ENCODE peak calls at places on chromosomes 6 and 20, in six cellular contexts. M is tibial nerve; Q is tibial artery; T is CD8-positive, alpha-beta memory T cell; P is heart left ventricle; L is psoas muscle. N is an unnamed sample.

GRCh38 chr6:108653864-108654402 is 93.2 kb downstream of the FOXO3 start:
- DNase-seq in T (no peak), L (peak; percentile 71), P (peak; percentile 69), Q (peak; percentile 81), M (peak; percentile 74), N (no peak)

GRCh38 chr6:46985943-46986342 is 56.2 kb downstream of the ADGRF1 start:
- DNase-seq in Q (no peak), T (no peak), L (no peak), M (no peak), P (no peak), N (no peak)

GRCh38 chr20:57061058-57061900 is 205.2 kb downstream of the BMP7 start:
- DNase-seq in P (no peak), T (no peak), L (no peak), Q (no peak), M (no peak), N (peak; percentile 68)

GRCh38 chr20:45343867-45344721 is 4.1 kb downstream of the SDC4 start:
- DNase-seq in L (peak; percentile 79), T (no peak), Q (peak; percentile 78), P (peak; percentile 42), M (no peak), N (peak; percentile 87)

GRCh38 chr6:39520411-39520810 is 197.9 kb upstream of the KCNK16 start:
- DNase-seq in M (no peak), Q (no peak), L (no peak), P (no peak), T (no peak), N (no peak)

GRCh38 chr6:41386594-41386993 is 51.2 kb downstream of the NCR2 start:
- DNase-seq in P (no peak), Q (no peak), T (no peak), L (no peak), M (no peak), N (no peak)

GRCh38 chr6:118212451-118213173 is 305.5 kb downstream of the SLC35F1 start:
- DNase-seq in M (no peak), Q (no peak), T (no peak), P (no peak), L (no peak), N (no peak)

GRCh38 chr6:36241728-36242127 is 28.1 kb upstream of the PNPLA1 start:
- DNase-seq in T (no peak), M (no peak), P (no peak), L (no peak), Q (no peak), N (no peak)

GRCh38 chr20:59004763-59005522 is 2.1 kb downstream of the CTSZ start:
- DNase-seq in L (peak; percentile 53), Q (peak; percentile 67), P (peak; percentile 76), T (peak; percentile 14), M (peak; percentile 55), N (no peak)

GRCh38 chr6:34055223-34055933 is 90.5 kb downstream of the GRM4 start:
- DNase-seq in L (peak; percentile 48), P (peak; percentile 47), M (peak; percentile 20), Q (peak; percentile 33), T (peak; percentile 20), N (peak; percentile 48)

GRCh38 chr20:6699931-6700562 is 67.4 kb upstream of the BMP2 start:
- DNase-seq in M (no peak), P (no peak), Q (no peak), T (no peak), L (no peak), N (no peak)

GRCh38 chr6:118509009-118509617 is 39.0 kb upstream of the PLN start:
- DNase-seq in Q (no peak), P (peak; percentile 51), M (peak; percentile 30), T (no peak), L (no peak), N (no peak)

GRCh38 chr6:129890164-129890563 is 29.0 kb upstream of the TMEM244 start:
- DNase-seq in Q (no peak), T (no peak), M (no peak), P (no peak), L (no peak), N (no peak)

GRCh38 chr6:70973591-70973990 is 16.7 kb upstream of the B3GAT2 start:
- DNase-seq in T (no peak), Q (no peak), L (no peak), P (no peak), M (no peak), N (no peak)

GRCh38 chr6:108627692-108628565 is 67.2 kb downstream of the FOXO3 start:
- DNase-seq in P (no peak), M (no peak), L (no peak), T (no peak), Q (no peak), N (no peak)

GRCh38 chr20:25470045-25470444 is 62.6 kb downstream of the GINS1 start:
- DNase-seq in Q (no peak), M (no peak), P (no peak), L (no peak), T (no peak), N (no peak)

GRCh38 chr20:47704746-47705496 is 80.4 kb downstream of the SULF2 start:
- DNase-seq in P (peak; percentile 39), T (no peak), Q (no peak), M (no peak), L (peak; percentile 25), N (no peak)

GRCh38 chr20:60986757-60987156 is 265.3 kb upstream of the CDH4 start:
- DNase-seq in P (no peak), L (no peak), Q (no peak), M (no peak), T (no peak), N (no peak)

GRCh38 chr6:19988555-19988954 is 151.4 kb downstream of the ID4 start:
- DNase-seq in P (no peak), Q (no peak), L (no peak), M (no peak), T (no peak), N (no peak)

GRCh38 chr20:40359127-40359892 is 329.7 kb downstream of the MAFB start:
- DNase-seq in Q (no peak), T (no peak), P (no peak), M (no peak), L (no peak), N (no peak)

GRCh38 chr20:51158226-51158625 is 135.3 kb upstream of the KCNG1 start:
- DNase-seq in T (no peak), Q (no peak), P (no peak), M (no peak), L (no peak), N (peak; percentile 28)

GRCh38 chr20:49484180-49485140 is 2.0 kb upstream of the KCNB1 start:
- DNase-seq in T (peak; percentile 30), M (peak; percentile 67), L (peak; percentile 86), Q (peak; percentile 78), P (peak; percentile 85), N (peak; percentile 74)

GRCh38 chr20:49483706-49484101 is 1.2 kb upstream of the KCNB1 start:
- DNase-seq in P (no peak), L (no peak), M (no peak), T (no peak), Q (no peak), N (no peak)

GRCh38 chr20:49482621-49483017 is at the start of gene KCNB1:
- DNase-seq in P (peak; percentile 63), L (peak; percentile 73), T (peak; percentile 12), M (peak; percentile 35), Q (peak; percentile 49), N (peak; percentile 55)

GRCh38 chr20:49482173-49482572 is 295 bp downstream of the KCNB1 start:
- DNase-seq in M (no peak), T (no peak), P (no peak), L (no peak), Q (no peak), N (no peak)

GRCh38 chr20:49483018-49483705 is 694 bp upstream of the KCNB1 start:
- DNase-seq in T (no peak), Q (no peak), P (no peak), M (no peak), L (no peak), N (no peak)
- H3K4me3 ChIP-seq in T (no peak overlapping the region), Q (peak overlapping the region; percentile 51), P (peak overlapping the region; percentile 47), M (peak overlapping the region; percentile 7), L (peak overlapping the region; percentile 65), N (no peak overlapping the region)

DNA sequence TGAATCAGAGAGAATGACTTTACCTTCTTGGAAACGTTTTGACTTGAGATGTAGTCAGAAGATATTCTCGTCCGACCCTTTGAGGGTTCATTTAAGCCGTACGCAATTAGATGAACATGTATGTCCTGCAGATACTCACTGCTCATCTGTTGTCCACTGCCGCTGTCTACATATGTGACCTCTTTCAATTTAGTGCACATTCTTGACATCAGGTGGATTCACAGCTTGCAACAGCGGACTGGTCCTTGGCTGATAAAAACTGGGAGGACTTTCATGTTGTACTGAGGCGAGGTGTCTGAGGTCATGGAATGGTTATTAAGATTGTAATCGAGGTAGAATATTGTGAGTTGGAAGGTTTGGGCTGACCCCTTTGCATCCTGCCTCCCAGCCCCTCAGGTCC is 194.2 kb downstream of the JARID2 start:
- DNase-seq in L (no peak), M (no peak), Q (no peak), T (no peak), P (no peak), N (no peak)
- H3K27ac ChIP-seq in L (peak overlapping the region; percentile 54), M (no peak overlapping the region), Q (no peak overlapping the region), T (no peak overlapping the region), P (no peak overlapping the region), N (no peak overlapping the region)

DNA sequence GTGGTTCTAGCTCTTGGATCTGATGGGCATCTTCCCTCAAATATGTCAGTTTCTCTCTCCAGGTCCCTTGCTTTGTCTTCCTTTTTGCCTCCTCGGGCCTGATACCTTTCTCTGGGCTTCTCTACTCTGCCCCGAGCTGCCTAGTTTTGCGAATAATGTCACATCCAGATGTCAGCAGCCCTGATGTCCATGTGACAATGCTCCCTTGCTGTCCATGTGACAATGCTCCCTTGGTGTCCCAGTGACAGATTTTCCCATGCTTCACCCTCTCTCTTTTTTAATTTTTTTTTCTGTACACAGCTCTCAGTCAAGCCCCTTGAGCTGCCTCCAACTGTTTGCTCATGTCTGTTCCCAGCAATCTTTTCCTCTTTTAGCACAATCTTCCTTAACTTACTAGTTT is 6.4 kb downstream of the TRAF3IP2 start:
- DNase-seq in Q (no peak), M (no peak), L (no peak), T (no peak), P (peak; percentile 51), N (no peak)
- H3K4me1 ChIP-seq in Q (peaks cover 81% of the 10 kb centered on the region), M (peaks cover 48% of the 10 kb centered on the region), L (peaks cover 51% of the 10 kb centered on the region), T (peaks cover 7% of the 10 kb centered on the region), P (peaks cover 55% of the 10 kb centered on the region), N (peaks cover 46% of the 10 kb centered on the region)

GRCh38 chr6:27375613-27376079 is 12.9 kb upstream of the ZNF391 start:
- DNase-seq in Q (no peak), P (no peak), L (no peak), M (no peak), T (no peak), N (no peak)

GRCh38 chr6:27370391-27370790 is 18.2 kb upstream of the ZNF391 start:
- DNase-seq in L (no peak), Q (no peak), M (no peak), T (no peak), P (no peak), N (no peak)

DNA sequence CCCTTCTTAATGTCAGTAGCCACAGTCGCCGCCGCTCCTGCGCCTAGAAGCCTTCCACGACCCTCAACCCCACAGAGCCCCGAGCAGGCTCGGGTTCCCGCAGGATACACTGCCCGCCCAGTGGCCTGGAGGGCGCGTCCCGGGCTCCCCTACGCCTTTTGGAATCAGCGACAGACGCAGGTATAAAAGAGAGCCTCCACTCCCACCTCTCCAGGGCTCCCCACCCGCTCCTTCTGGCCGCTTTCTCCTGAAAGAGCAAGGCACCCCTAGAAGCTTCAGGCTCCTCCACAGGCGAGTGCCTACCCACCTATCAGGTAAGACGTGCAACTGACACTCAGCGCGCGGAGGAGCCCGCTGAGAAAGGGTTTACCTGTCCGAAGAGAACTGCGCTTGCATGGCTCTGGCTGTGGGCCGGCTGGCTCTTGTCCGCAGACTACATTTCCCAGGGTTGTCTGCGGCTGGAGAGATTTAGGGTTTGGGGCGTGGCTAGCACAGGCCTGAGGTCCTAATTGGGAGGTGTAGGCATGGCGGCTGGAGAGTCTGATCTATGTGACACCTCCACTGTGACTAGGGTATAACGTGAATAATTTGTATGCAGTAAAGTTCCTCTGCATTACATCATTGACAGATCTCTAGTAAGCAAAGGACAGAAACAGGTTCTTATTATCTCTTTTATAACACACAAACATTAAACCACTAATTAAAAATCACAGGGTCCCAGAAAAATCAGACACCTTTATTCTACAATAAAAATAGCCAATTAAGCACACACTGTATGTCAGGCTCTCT is 13.5 kb upstream of the ZNF391 start:
- DNase-seq in L (peak; percentile 60), Q (peak; percentile 62), T (peak; percentile 57), P (peak; percentile 86), M (peak; percentile 47), N (no peak)
- H3K4me3 ChIP-seq in L (peak overlapping the region; percentile 88), Q (peak overlapping the region; percentile 57), T (peak overlapping the region; percentile 61), P (peak overlapping the region; percentile 64), M (peak overlapping the region; percentile 82), N (no peak overlapping the region)

N was measured in SJSA1.